ENCODE peak calls at places on chromosomes 3 and 15, in seven cellular contexts. Z, H, X, K, R, F and D are unnamed samples. For H3K36me3, the result is how much of the 10 kb centered on the place peaks cover.

GRCh38 chr3:177777699-177778098 is 580.4 kb upstream of the TBL1XR1 start:
- DNase-seq in Z (peak), H (no peak), X (peak), K (peak), R (peak), F (peak), D (no peak)

GRCh38 chr15:92104069-92104468 is 250.6 kb downstream of the SLCO3A1 start:
- DNase-seq in Z (no peak), H (no peak), X (no peak), K (no peak), R (no peak), F (no peak), D (no peak)

GRCh38 chr3:71690222-71690821 is 34.9 kb downstream of the EIF4E3 start:
- DNase-seq in Z (no peak), H (no peak), X (peak), K (no peak), R (peak), F (peak), D (no peak)

GRCh38 chr3:46091046-46091445 is 63.8 kb upstream of the XCR1 start:
- DNase-seq in Z (no peak), H (no peak), X (no peak), K (no peak), R (no peak), F (no peak), D (no peak)

GRCh38 chr3:177123820-177124219 is 73.5 kb downstream of the TBL1XR1 start:
- DNase-seq in Z (no peak), H (no peak), X (no peak), K (no peak), R (no peak), F (no peak), D (no peak)

GRCh38 chr3:111895079-111895478 is 36.0 kb downstream of the PHLDB2 start:
- DNase-seq in Z (no peak), H (no peak), X (no peak), K (no peak), R (no peak), F (peak), D (no peak)

GRCh38 chr3:108388136-108389132 is 92.1 kb downstream of the HHLA2 start:
- DNase-seq in Z (no peak), H (no peak), X (no peak), K (no peak), R (peak), F (peak), D (no peak)

GRCh38 chr15:92582206-92582605 is 73.4 kb downstream of the FAM174B start:
- DNase-seq in Z (no peak), H (peak), X (no peak), K (no peak), R (no peak), F (no peak), D (no peak)

GRCh38 chr3:128383316-128384235 is 83.1 kb downstream of the DNAJB8 start:
- DNase-seq in Z (peak), H (peak), X (peak), K (peak), R (peak), F (peak), D (peak)

GRCh38 chr15:33864360-33865075 is 103.8 kb upstream of the CHRM5 start:
- DNase-seq in Z (no peak), H (no peak), X (no peak), K (no peak), R (no peak), F (no peak), D (no peak)

GRCh38 chr15:75673426-75674247 is 25.9 kb downstream of the SNX33 start:
- DNase-seq in Z (no peak), H (peak), X (peak), K (peak), R (peak), F (peak), D (no peak)

GRCh38 chr15:69893863-69894262 is 203.9 kb downstream of the TLE3 start:
- DNase-seq in Z (no peak), H (no peak), X (peak), K (no peak), R (peak), F (peak), D (no peak)

GRCh38 chr3:50008931-50009330 is 69.0 kb downstream of the RBM6 start:
- DNase-seq in Z (no peak), H (no peak), X (no peak), K (no peak), R (peak), F (peak), D (no peak)

GRCh38 chr3:114900908-114901307 is 246.2 kb downstream of the ZBTB20 start:
- DNase-seq in Z (no peak), H (no peak), X (no peak), K (no peak), R (no peak), F (no peak), D (no peak)

GRCh38 chr15:61038387-61038786 is 190.7 kb downstream of the RORA start:
- DNase-seq in Z (no peak), H (no peak), X (no peak), K (no peak), R (peak), F (no peak), D (no peak)

GRCh38 chr15:92682772-92683510 is 27.4 kb upstream of the FAM174B start:
- DNase-seq in Z (no peak), H (no peak), X (no peak), K (no peak), R (no peak), F (no peak), D (no peak)

GRCh38 chr3:121431717-121432517 is 113.9 kb downstream of the POLQ start:
- DNase-seq in Z (peak), H (no peak), X (no peak), K (no peak), R (no peak), F (peak), D (peak)

GRCh38 chr3:33706056-33706455 is 12.0 kb downstream of the CLASP2 start:
- DNase-seq in Z (no peak), H (no peak), X (no peak), K (no peak), R (no peak), F (no peak), D (no peak)

GRCh38 chr3:180040966-180041365 is 4.2 kb upstream of the PEX5L start:
- DNase-seq in Z (no peak), H (no peak), X (no peak), K (no peak), R (peak), F (no peak), D (no peak)

GRCh38 chr3:99509224-99509623 is 129.2 kb upstream of the COL8A1 start:
- DNase-seq in Z (no peak), H (no peak), X (no peak), K (no peak), R (peak), F (peak), D (no peak)

GRCh38 chr3:65721386-65721785 is 317.3 kb downstream of the MAGI1 start:
- DNase-seq in Z (no peak), H (no peak), X (no peak), K (no peak), R (no peak), F (no peak), D (no peak)

GRCh38 chr15:66673410-66674322 is 28.4 kb upstream of the SMAD6 start:
- DNase-seq in Z (peak), H (no peak), X (peak), K (peak), R (no peak), F (peak), D (peak)

GRCh38 chr15:38563723-38564519 is 693 bp downstream of the RASGRP1 start:
- DNase-seq in Z (peak), H (no peak), X (peak), K (peak), R (peak), F (peak), D (peak)

GRCh38 chr15:63192604-63193206 is 3.3 kb downstream of the RAB8B start:
- DNase-seq in Z (no peak), H (no peak), X (no peak), K (no peak), R (no peak), F (no peak), D (no peak)

GRCh38 chr3:101868534-101869464 is 19.5 kb downstream of the NFKBIZ start:
- DNase-seq in Z (no peak), H (no peak), X (no peak), K (no peak), R (peak), F (peak), D (no peak)

GRCh38 chr3:102483556-102483955 is 48.7 kb downstream of the ZPLD1 start:
- DNase-seq in Z (no peak), H (no peak), X (no peak), K (no peak), R (no peak), F (no peak), D (no peak)

GRCh38 chr3:165696496-165696895 is 140.7 kb downstream of the BCHE start:
- DNase-seq in Z (no peak), H (no peak), X (no peak), K (no peak), R (no peak), F (no peak), D (no peak)

GRCh38 chr3:52401551-52401950 is 43.4 kb downstream of the SEMA3G start:
- DNase-seq in Z (no peak), H (no peak), X (no peak), K (peak), R (no peak), F (no peak), D (no peak)

GRCh38 chr3:52399593-52399992 is 45.3 kb downstream of the SEMA3G start:
- DNase-seq in Z (no peak), H (no peak), X (peak), K (peak), R (no peak), F (no peak), D (no peak)

GRCh38 chr3:52402101-52402521 is 42.8 kb downstream of the SEMA3G start:
- DNase-seq in Z (no peak), H (no peak), X (no peak), K (peak), R (no peak), F (no peak), D (no peak)

GRCh38 chr3:52400275-52400793 is 44.6 kb downstream of the SEMA3G start:
- DNase-seq in Z (no peak), H (no peak), X (peak), K (peak), R (no peak), F (no peak), D (no peak)

DNA sequence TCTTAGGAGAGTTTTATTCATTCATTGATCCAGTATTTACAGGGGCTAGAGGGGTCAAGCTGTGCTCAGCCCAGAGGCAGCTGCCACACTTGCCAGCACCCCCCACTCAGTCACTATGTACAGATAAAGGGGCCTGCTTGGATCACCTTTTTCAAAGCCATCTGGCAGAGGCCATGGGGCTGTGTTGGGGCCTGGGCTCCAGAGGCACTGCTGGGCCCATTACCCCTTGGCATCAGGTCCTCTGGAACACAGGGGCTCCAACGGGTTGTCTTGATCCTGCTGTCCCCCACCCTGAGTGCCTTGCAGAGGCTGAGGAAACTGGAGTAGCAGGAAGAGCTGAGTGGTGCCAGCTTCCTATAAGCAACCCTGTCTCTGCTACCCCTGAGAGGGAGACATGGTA is 43.9 kb downstream of the SEMA3G start:
- DNase-seq in Z (no peak), H (no peak), X (peak), K (peak), R (no peak), F (no peak), D (no peak)
- H3K36me3 ChIP-seq in Z (half or more), H (under half), X (under half), K (half or more), R (under half), F (under half), D (under half)

GRCh38 chr15:56653082-56653481 is 80.2 kb downstream of the ZNF280D start:
- DNase-seq in Z (no peak), H (no peak), X (no peak), K (no peak), R (no peak), F (no peak), D (no peak)
- H3K36me3 ChIP-seq in Z (under half), H (under half), X (under half), K (under half), R (under half), F (under half), D (under half)

GRCh38 chr3:47741925-47742324 is 39.8 kb downstream of the SMARCC1 start:
- DNase-seq in Z (no peak), H (no peak), X (no peak), K (no peak), R (no peak), F (no peak), D (no peak)
- H3K36me3 ChIP-seq in Z (half or more), H (under half), X (under half), K (under half), R (under half), F (under half), D (under half)

GRCh38 chr3:172354931-172355499 is 93.2 kb downstream of the GHSR start:
- DNase-seq in Z (no peak), H (no peak), X (no peak), K (no peak), R (no peak), F (no peak), D (no peak)

GRCh38 chr3:172356427-172356826 is 91.8 kb downstream of the GHSR start:
- DNase-seq in Z (no peak), H (no peak), X (no peak), K (no peak), R (no peak), F (no peak), D (no peak)

GRCh38 chr3:172355836-172356235 is 92.4 kb downstream of the GHSR start:
- DNase-seq in Z (no peak), H (no peak), X (no peak), K (no peak), R (peak), F (peak), D (no peak)

GRCh38 chr3:172351895-172352466 is 96.3 kb downstream of the GHSR start:
- DNase-seq in Z (no peak), H (no peak), X (no peak), K (no peak), R (no peak), F (no peak), D (no peak)

GRCh38 chr3:172352786-172353185 is 95.5 kb downstream of the GHSR start:
- DNase-seq in Z (no peak), H (no peak), X (no peak), K (no peak), R (no peak), F (no peak), D (no peak)
- H3K36me3 ChIP-seq in Z (under half), H (under half), X (under half), K (half or more), R (half or more), F (under half), D (under half)

GRCh38 chr15:59751552-59752413 is 62.7 kb upstream of the BNIP2 start:
- DNase-seq in Z (no peak), H (no peak), X (no peak), K (no peak), R (no peak), F (no peak), D (no peak)
- H3K36me3 ChIP-seq in Z (under half), H (under half), X (under half), K (under half), R (under half), F (under half), D (under half)

DNA sequence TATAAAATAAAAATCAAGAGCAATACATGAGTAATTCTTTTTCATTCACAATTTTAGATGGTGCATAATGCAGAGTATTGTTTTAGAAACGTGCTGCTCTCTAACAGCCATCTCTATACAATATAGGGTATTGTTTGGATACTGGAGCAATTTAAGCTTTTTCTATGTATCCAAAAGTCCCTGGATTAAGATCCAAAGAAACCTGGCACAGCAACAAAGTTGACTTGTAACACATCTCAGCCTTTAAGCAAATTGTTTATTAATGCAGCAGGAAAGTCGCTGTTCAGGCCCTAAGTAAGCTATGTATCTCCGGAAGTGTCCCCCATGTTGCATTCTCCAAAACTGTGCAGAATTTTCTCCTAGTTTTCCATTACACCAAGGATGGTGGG is 7.3 kb downstream of the VGLL4 start:
- DNase-seq in Z (no peak), H (no peak), X (no peak), K (no peak), R (no peak), F (no peak), D (no peak)
- H3K36me3 ChIP-seq in Z (under half), H (under half), X (under half), K (under half), R (under half), F (under half), D (under half)

GRCh38 chr3:60629816-60630215 is 621.4 kb downstream of the FHIT start:
- DNase-seq in Z (no peak), H (no peak), X (no peak), K (no peak), R (no peak), F (no peak), D (no peak)
- H3K36me3 ChIP-seq in Z (under half), H (under half), X (under half), K (under half), R (under half), F (under half), D (under half)

GRCh38 chr3:12574656-12575055 is 17.8 kb downstream of the MKRN2 start:
- DNase-seq in Z (no peak), H (no peak), X (no peak), K (no peak), R (no peak), F (no peak), D (no peak)
- H3K36me3 ChIP-seq in Z (half or more), H (half or more), X (under half), K (half or more), R (under half), F (under half), D (half or more)